ENCODE peak calls at places on chromosome 20, in eight cellular contexts. P, Z, E, K, T, B, O and W are unnamed samples.

GRCh38 chr20:8183526-8183925 is 51.5 kb downstream of the PLCB1 start:
- DNase-seq in E (no peak), Z (no peak), T (no peak), P (no peak), B (no peak), O (no peak), K (no peak), W (no peak)

GRCh38 chr20:59614714-59615113 is 10.4 kb downstream of the PHACTR3 start:
- DNase-seq in Z (no peak), E (no peak), T (no peak), O (no peak), K (no peak), P (no peak), B (no peak), W (no peak)

GRCh38 chr20:62675156-62675871 is 33.0 kb downstream of the SLCO4A1 start:
- DNase-seq in E (no peak), T (peak; percentile 39), B (no peak), Z (no peak), O (no peak), P (no peak), K (no peak), W (no peak)

GRCh38 chr20:32980131-32980941 is 23.9 kb downstream of the SUN5 start:
- DNase-seq in Z (no peak), P (no peak), E (no peak), O (no peak), B (no peak), T (peak; percentile 97), K (no peak), W (no peak)

GRCh38 chr20:45971425-45971674 is 653 bp downstream of the ZNF335 start:
- DNase-seq in T (no peak), E (no peak), B (no peak), P (no peak), O (no peak), K (no peak), Z (no peak), W (no peak)

GRCh38 chr20:52945862-52946522 is 26.2 kb upstream of the TSHZ2 start:
- DNase-seq in Z (no peak), K (no peak), O (no peak), B (no peak), T (no peak), P (no peak), E (no peak), W (no peak)

GRCh38 chr20:33674294-33675126 is at the start of gene NECAB3:
- DNase-seq in T (peak; percentile 90), O (peak; percentile 54), E (peak; percentile 83), B (peak; percentile 90), P (peak; percentile 92), K (peak; percentile 91), Z (peak; percentile 84), W (peak; percentile 57)

GRCh38 chr20:3461911-3462677 is 8.7 kb upstream of the ATRN start:
- DNase-seq in Z (no peak), K (no peak), T (peak; percentile 62), B (no peak), P (no peak), E (peak; percentile 78), O (no peak), W (no peak)

GRCh38 chr20:22536141-22536828 is 48.1 kb downstream of the FOXA2 start:
- DNase-seq in Z (no peak), B (no peak), O (no peak), K (no peak), T (no peak), P (no peak), E (no peak), W (no peak)

GRCh38 chr20:58406422-58407001 is 17.5 kb downstream of the VAPB start:
- DNase-seq in O (no peak), K (no peak), Z (no peak), T (no peak), B (no peak), P (no peak), E (no peak), W (no peak)

DNA sequence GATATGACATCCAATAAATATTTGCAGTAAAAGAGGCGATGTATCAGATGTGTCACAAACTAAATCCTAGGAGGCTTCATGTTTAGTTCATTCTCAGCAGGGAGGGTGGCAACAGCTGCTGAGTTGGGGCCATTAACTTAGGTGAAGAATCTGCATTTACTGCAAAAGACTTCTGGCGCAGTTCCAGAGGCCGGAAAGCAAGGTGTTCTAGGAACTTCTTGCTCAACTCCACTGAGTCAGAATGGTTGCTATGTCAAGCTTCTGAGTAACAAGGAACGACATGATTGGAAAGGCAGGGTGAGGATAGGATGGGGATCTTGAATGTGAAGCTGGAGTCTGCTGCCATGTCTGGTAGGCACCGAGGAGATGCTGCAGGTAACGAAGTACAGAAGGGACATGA is 11.7 kb downstream of the ADNP start:
- DNase-seq in K (no peak), Z (no peak), P (peak; percentile 61), B (peak; percentile 42), T (peak; percentile 66), O (peak; percentile 62), E (peak; percentile 81), W (no peak)
- H3K27ac ChIP-seq in K (no peak overlapping the region), Z (peak overlapping the region; percentile 46), P (no peak overlapping the region), B (no peak overlapping the region), T (no peak overlapping the region), O (no peak overlapping the region), E (no peak overlapping the region), W (no peak overlapping the region)

GRCh38 chr20:61044499-61044898 is 207.6 kb upstream of the CDH4 start:
- DNase-seq in Z (peak; percentile 19), T (peak; percentile 29), B (no peak), E (peak; percentile 24), K (no peak), P (no peak), O (peak; percentile 38), W (no peak)

GRCh38 chr20:61042501-61043385 is 209.3 kb upstream of the CDH4 start:
- DNase-seq in K (peak; percentile 32), P (no peak), Z (no peak), O (no peak), B (no peak), T (no peak), E (no peak), W (no peak)

GRCh38 chr20:61043681-61044080 is 208.4 kb upstream of the CDH4 start:
- DNase-seq in Z (no peak), T (no peak), B (no peak), P (no peak), O (no peak), K (no peak), E (no peak), W (no peak)

GRCh38 chr20:61045091-61045490 is 207.0 kb upstream of the CDH4 start:
- DNase-seq in B (no peak), O (no peak), E (no peak), Z (no peak), T (no peak), P (no peak), K (no peak), W (no peak)

GRCh38 chr20:61041481-61041880 is 210.6 kb upstream of the CDH4 start:
- DNase-seq in K (no peak), P (no peak), B (no peak), O (no peak), E (no peak), Z (no peak), T (no peak), W (no peak)
- H3K4me1 ChIP-seq in K (no peaks in the 10 kb centered on the region), P (no peaks in the 10 kb centered on the region), B (no peaks in the 10 kb centered on the region), O (peaks cover 6% of the 10 kb centered on the region), E (no peaks in the 10 kb centered on the region), Z (no peaks in the 10 kb centered on the region), T (no peaks in the 10 kb centered on the region), W (no peaks in the 10 kb centered on the region)

GRCh38 chr20:329851-330232 is 4.5 kb downstream of the SOX12 start:
- DNase-seq in E (no peak), T (peak; percentile 66), P (no peak), K (no peak), O (no peak), B (no peak), Z (peak; percentile 15), W (no peak)
- H3K27ac ChIP-seq in E (peak overlapping the region; percentile 94), T (peak overlapping the region; percentile 1), P (no peak overlapping the region), K (peak overlapping the region; percentile 63), O (no peak overlapping the region), B (no peak overlapping the region), Z (no peak overlapping the region), W (no peak overlapping the region)

GRCh38 chr20:25054995-25055629 is 2.8 kb downstream of the ACSS1 start:
- DNase-seq in T (no peak), B (no peak), P (peak; percentile 39), K (no peak), E (no peak), Z (no peak), O (no peak), W (no peak)
- H3K4me1 ChIP-seq in T (peaks cover 19% of the 10 kb centered on the region), B (peaks cover 53% of the 10 kb centered on the region), P (peaks cover 72% of the 10 kb centered on the region), K (no peaks in the 10 kb centered on the region), E (peaks cover 35% of the 10 kb centered on the region), Z (peaks cover 12% of the 10 kb centered on the region), O (peaks cover 43% of the 10 kb centered on the region), W (peaks cover 64% of the 10 kb centered on the region)

GRCh38 chr20:60882776-60883303 is 369.2 kb upstream of the CDH4 start:
- DNase-seq in T (no peak), P (no peak), O (no peak), K (no peak), Z (no peak), B (no peak), E (no peak), W (no peak)

GRCh38 chr20:60883517-60883916 is 368.5 kb upstream of the CDH4 start:
- DNase-seq in Z (no peak), T (no peak), E (no peak), K (no peak), P (no peak), B (no peak), O (no peak), W (no peak)

GRCh38 chr20:60884277-60884676 is 367.8 kb upstream of the CDH4 start:
- DNase-seq in K (no peak), P (no peak), Z (no peak), T (no peak), B (no peak), E (no peak), O (no peak), W (no peak)
- H3K27ac ChIP-seq in K (no peak overlapping the region), P (no peak overlapping the region), Z (no peak overlapping the region), T (no peak overlapping the region), B (no peak overlapping the region), E (no peak overlapping the region), O (no peak overlapping the region), W (no peak overlapping the region)

DNA sequence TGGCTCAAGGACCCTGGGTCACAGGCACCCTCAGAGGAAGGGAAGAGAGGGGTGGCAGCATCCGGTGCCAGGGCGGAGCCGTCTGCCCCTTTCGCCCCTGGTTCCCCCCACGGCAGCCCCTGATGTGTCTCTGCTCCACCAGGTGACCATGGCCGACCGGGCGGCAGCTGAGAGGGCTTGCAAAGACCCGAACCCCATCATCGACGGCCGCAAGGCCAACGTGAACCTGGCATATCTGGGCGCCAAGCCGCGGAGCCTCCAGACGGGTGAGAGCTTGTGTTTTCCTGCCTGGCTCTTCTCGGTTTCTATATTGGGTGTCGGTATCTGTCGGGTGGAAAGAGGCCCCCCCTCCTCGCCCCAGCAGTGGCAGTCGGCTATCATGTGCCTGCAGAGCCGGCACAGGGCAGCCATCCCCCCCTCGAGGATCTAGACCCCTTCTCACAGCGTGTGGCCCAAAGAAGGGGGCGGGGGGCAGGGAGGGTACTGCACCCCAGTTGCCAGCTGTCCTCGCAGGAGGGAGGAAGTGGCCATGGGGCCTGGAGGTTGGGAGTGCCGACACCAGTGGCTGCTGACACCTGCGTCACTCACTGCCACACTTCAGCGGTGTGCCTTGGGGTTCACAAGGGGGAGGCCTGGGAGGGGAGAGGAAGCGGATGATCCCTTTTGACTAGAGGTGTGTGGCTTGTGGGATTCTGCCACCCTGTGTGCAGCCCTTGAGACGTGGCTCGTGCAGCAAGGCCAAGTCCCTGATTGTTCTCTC is 1.5 kb downstream of the RBM38 start:
- DNase-seq in E (no peak), O (no peak), B (peak; percentile 56), T (peak; percentile 52), P (peak; percentile 95), K (no peak), Z (no peak), W (peak; percentile 93)
- H3K4me1 ChIP-seq in E (peaks cover 25% of the 10 kb centered on the region), O (peaks cover 9% of the 10 kb centered on the region), B (peaks cover 30% of the 10 kb centered on the region), T (peaks cover 49% of the 10 kb centered on the region), P (peaks cover 52% of the 10 kb centered on the region), K (peaks cover 53% of the 10 kb centered on the region), Z (peaks cover 2% of the 10 kb centered on the region), W (peaks cover 65% of the 10 kb centered on the region)